ENCODE peak calls at places on chromosomes 2 and 18, in eight cellular contexts. Z is heart right ventricle; O is CD8-positive, alpha-beta T cell; W is neural progenitor cell; J is cardiac muscle cell; S is neuronal stem cell; R is GM06990; H is psoas muscle. C is an unnamed sample.

GRCh38 chr2:11580697-11581096 is 46.9 kb downstream of the GREB1 start:
- DNase-seq in W (no peak), H (no peak), Z (no peak), J (no peak), R (no peak), S (no peak), O (no peak), C (no peak)

GRCh38 chr2:117055499-117056375 is 758.8 kb upstream of the DDX18 start:
- DNase-seq in Z (no peak), J (no peak), H (no peak), W (no peak), R (no peak), O (no peak), S (no peak), C (no peak)

GRCh38 chr2:133609664-133610063 is 41.4 kb upstream of the NCKAP5 start:
- DNase-seq in W (no peak), S (no peak), R (no peak), Z (no peak), H (no peak), O (no peak), J (no peak), C (no peak)

GRCh38 chr18:79167526-79168190 is 98.5 kb downstream of the ATP9B start:
- DNase-seq in J (no peak), R (no peak), H (peak; percentile 80), S (no peak), Z (peak; percentile 79), W (no peak), O (no peak), C (no peak)

GRCh38 chr2:47032773-47033101 is 117.1 kb upstream of the MCFD2 start:
- DNase-seq in J (no peak), Z (no peak), R (no peak), H (no peak), W (no peak), O (no peak), S (no peak), C (no peak)

GRCh38 chr2:236643480-236643879 is 73.9 kb downstream of the ACKR3 start:
- DNase-seq in R (no peak), O (no peak), W (no peak), S (no peak), H (no peak), Z (no peak), J (no peak), C (no peak)

GRCh38 chr2:105294844-105295481 is 34.6 kb downstream of the TGFBRAP1 start:
- DNase-seq in R (peak; percentile 31), Z (peak; percentile 42), J (peak; percentile 82), H (no peak), O (no peak), S (peak; percentile 58), W (peak; percentile 87), C (no peak)

GRCh38 chr2:98577313-98577712 is 31.0 kb downstream of the COA5 start:
- DNase-seq in Z (no peak), H (no peak), J (no peak), S (no peak), O (no peak), W (no peak), R (no peak), C (no peak)

GRCh38 chr2:56448403-56448998 is 264.7 kb downstream of the CCDC85A start:
- DNase-seq in Z (no peak), H (no peak), O (no peak), J (no peak), S (no peak), W (no peak), R (no peak), C (no peak)

GRCh38 chr2:220533485-220533884 is 906.1 kb downstream of the SLC4A3 start:
- DNase-seq in W (peak; percentile 17), Z (no peak), S (no peak), H (no peak), J (peak; percentile 25), R (no peak), O (no peak), C (no peak)

GRCh38 chr2:40448476-40449079 is 3.3 kb downstream of the SLC8A1 start:
- DNase-seq in H (no peak), S (no peak), R (no peak), W (peak; percentile 52), Z (no peak), O (no peak), J (peak; percentile 45), C (no peak)

GRCh38 chr2:179017958-179018357 is 32.0 kb downstream of the CCDC141 start:
- DNase-seq in O (no peak), R (no peak), Z (no peak), S (no peak), W (no peak), H (no peak), J (no peak), C (no peak)

GRCh38 chr2:45316576-45317338 is 294.3 kb downstream of the SRBD1 start:
- DNase-seq in O (no peak), H (no peak), R (no peak), W (no peak), J (no peak), S (no peak), Z (no peak), C (no peak)

GRCh38 chr2:6167592-6168138 is 475.5 kb downstream of the SOX11 start:
- DNase-seq in S (no peak), Z (no peak), W (no peak), J (no peak), R (no peak), H (no peak), O (no peak), C (no peak)

GRCh38 chr2:232502901-232503791 is 15.5 kb upstream of the ECEL1 start:
- DNase-seq in Z (peak; percentile 29), R (no peak), O (peak; percentile 27), S (peak; percentile 64), W (peak; percentile 84), H (no peak), J (peak; percentile 45), C (no peak)

GRCh38 chr18:62763101-62763521 is 47.8 kb downstream of the PHLPP1 start:
- DNase-seq in O (no peak), H (no peak), Z (no peak), J (no peak), R (no peak), S (no peak), W (no peak), C (peak; percentile 63)

DNA sequence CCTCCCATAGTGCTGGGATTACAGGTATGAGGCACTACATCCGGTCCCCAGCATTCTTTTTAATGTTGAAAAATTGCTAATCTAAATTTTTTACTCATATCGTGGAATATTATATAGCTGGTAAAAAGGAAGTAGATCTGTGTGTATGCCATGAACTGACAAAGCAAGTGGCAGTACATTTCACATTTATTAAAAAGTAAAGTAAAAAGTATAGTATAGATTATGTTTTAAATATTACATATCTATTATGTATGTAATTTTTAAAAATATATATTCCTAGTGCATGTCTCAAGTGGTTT is 25.1 kb downstream of the PLEKHB2 start:
- DNase-seq in H (no peak), W (no peak), R (no peak), S (no peak), J (no peak), Z (no peak), O (no peak), C (no peak)
- H3K36me3 ChIP-seq in H (peaks cover 21% of the 10 kb centered on the region), W (peaks cover 10% of the 10 kb centered on the region), R (peaks cover 17% of the 10 kb centered on the region), S (peaks cover 12% of the 10 kb centered on the region), J (peaks cover 38% of the 10 kb centered on the region), Z (no peaks in the 10 kb centered on the region), O (peaks cover 36% of the 10 kb centered on the region), C (peaks cover 69% of the 10 kb centered on the region)

GRCh38 chr2:62206024-62206423 is 10.1 kb downstream of the B3GNT2 start:
- DNase-seq in O (no peak), H (no peak), R (no peak), S (no peak), Z (no peak), J (no peak), W (no peak), C (no peak)
- H3K36me3 ChIP-seq in O (no peaks in the 10 kb centered on the region), H (no peaks in the 10 kb centered on the region), R (peaks cover 8% of the 10 kb centered on the region), S (no peaks in the 10 kb centered on the region), Z (no peaks in the 10 kb centered on the region), J (no peaks in the 10 kb centered on the region), W (peaks cover 4% of the 10 kb centered on the region), C (no peaks in the 10 kb centered on the region)

DNA sequence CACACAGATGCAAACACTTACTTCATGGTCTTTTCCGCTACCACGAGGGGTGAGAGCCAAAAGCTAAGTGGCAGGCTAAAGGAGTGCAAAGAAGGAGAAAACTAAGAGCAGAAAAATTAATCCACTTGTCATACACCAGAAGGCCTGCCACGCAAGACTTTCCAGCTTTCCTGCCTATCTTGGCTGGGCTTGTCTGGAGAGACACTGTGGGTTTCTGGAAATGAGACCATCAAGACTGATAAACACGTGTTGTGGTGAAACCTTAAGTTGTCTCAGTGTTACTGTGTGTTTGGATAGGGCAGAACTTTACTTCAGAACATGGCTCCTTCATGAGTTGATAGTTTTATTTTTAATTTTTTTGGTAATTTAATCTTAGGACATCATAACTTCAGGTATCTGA is 175.7 kb downstream of the FMNL2 start:
- DNase-seq in J (no peak), H (no peak), W (no peak), Z (no peak), R (no peak), S (no peak), O (no peak), C (no peak)
- H3K36me3 ChIP-seq in J (no peaks in the 10 kb centered on the region), H (no peaks in the 10 kb centered on the region), W (no peaks in the 10 kb centered on the region), Z (no peaks in the 10 kb centered on the region), R (no peaks in the 10 kb centered on the region), S (no peaks in the 10 kb centered on the region), O (no peaks in the 10 kb centered on the region), C (no peaks in the 10 kb centered on the region)

DNA sequence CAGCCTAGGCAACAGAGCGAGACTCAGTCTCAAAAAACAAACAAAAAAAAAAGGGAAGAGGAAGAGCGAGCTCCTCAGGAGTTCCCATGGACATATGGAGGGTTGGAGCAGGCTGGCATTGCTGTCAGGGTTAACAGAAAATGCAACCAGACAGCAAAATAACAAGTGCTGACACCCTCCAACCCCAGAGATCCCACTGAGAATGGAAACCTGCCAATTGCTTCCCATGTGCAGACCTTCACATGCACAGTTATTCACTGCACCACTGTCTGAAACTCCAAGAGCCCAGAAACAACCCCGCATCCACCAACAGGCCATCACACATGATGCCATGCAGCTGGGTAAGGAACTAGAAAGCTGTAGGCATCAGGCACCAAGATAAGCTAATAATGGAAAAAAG is 43.5 kb downstream of the TFCP2L1 start:
- DNase-seq in J (no peak), W (no peak), H (no peak), S (no peak), O (no peak), R (no peak), Z (no peak), C (peak; percentile 7)
- H3K36me3 ChIP-seq in J (no peaks in the 10 kb centered on the region), W (no peaks in the 10 kb centered on the region), H (no peaks in the 10 kb centered on the region), S (no peaks in the 10 kb centered on the region), O (no peaks in the 10 kb centered on the region), R (no peaks in the 10 kb centered on the region), Z (no peaks in the 10 kb centered on the region), C (peaks cover 27% of the 10 kb centered on the region)

C was measured in RWPE2.